ENCODE peak calls at places on chromosomes 1 and 21, in eight cellular contexts. One of them, this sample, is unnamed.

GRCh38 chr1:36372617-36373016 is 13.1 kb downstream of the STK40 start:
- DNase-seq in GM23338: peak; percentile 58
- DNase-seq in HCT116: no peak
- DNase-seq in K562: peak; percentile 40
- DNase-seq in HepG2: no peak
- DNase-seq in GM12878: no peak
- DNase-seq in H1: no peak
- DNase-seq in endothelial cell of umbilical vein: no peak
- DNase-seq in this sample: no peak

GRCh38 chr1:157580179-157580827 is 17.6 kb downstream of the FCRL4 start:
- DNase-seq in GM23338: peak; percentile 90
- DNase-seq in HCT116: peak; percentile 71
- DNase-seq in K562: peak; percentile 62
- DNase-seq in HepG2: peak; percentile 63
- DNase-seq in GM12878: peak; percentile 53
- DNase-seq in H1: peak; percentile 53
- DNase-seq in endothelial cell of umbilical vein: peak; percentile 70
- DNase-seq in this sample: peak; percentile 16

GRCh38 chr1:213122514-213122929 is 71.5 kb downstream of the RPS6KC1 start:
- DNase-seq in GM23338: peak; percentile 71
- DNase-seq in HCT116: peak; percentile 55
- DNase-seq in K562: peak; percentile 20
- DNase-seq in HepG2: peak; percentile 48
- DNase-seq in GM12878: no peak
- DNase-seq in H1: no peak
- DNase-seq in endothelial cell of umbilical vein: peak; percentile 66
- DNase-seq in this sample: peak; percentile 57

GRCh38 chr21:44800103-44800502 is 1.5 kb downstream of the UBE2G2 start:
- DNase-seq in GM23338: peak; percentile 67
- DNase-seq in HCT116: no peak
- DNase-seq in K562: no peak
- DNase-seq in HepG2: peak; percentile 63
- DNase-seq in GM12878: no peak
- DNase-seq in H1: no peak
- DNase-seq in endothelial cell of umbilical vein: peak; percentile 43
- DNase-seq in this sample: peak; percentile 48

GRCh38 chr21:39381009-39381408 is 32.1 kb upstream of the HMGN1 start:
- DNase-seq in GM23338: no peak
- DNase-seq in HCT116: no peak
- DNase-seq in K562: no peak
- DNase-seq in HepG2: no peak
- DNase-seq in GM12878: no peak
- DNase-seq in H1: no peak
- DNase-seq in endothelial cell of umbilical vein: no peak
- DNase-seq in this sample: no peak

GRCh38 chr1:226626577-226626956 is 78.0 kb downstream of the STUM start:
- DNase-seq in GM23338: peak; percentile 80
- DNase-seq in HCT116: peak; percentile 51
- DNase-seq in K562: peak; percentile 88
- DNase-seq in HepG2: peak; percentile 27
- DNase-seq in GM12878: peak; percentile 27
- DNase-seq in H1: peak; percentile 91
- DNase-seq in endothelial cell of umbilical vein: peak; percentile 66
- DNase-seq in this sample: peak; percentile 14

GRCh38 chr1:226643167-226643566 is 94.6 kb downstream of the STUM start:
- DNase-seq in GM23338: no peak
- DNase-seq in HCT116: peak; percentile 34
- DNase-seq in K562: peak; percentile 81
- DNase-seq in HepG2: no peak
- DNase-seq in GM12878: peak; percentile 33
- DNase-seq in H1: no peak
- DNase-seq in endothelial cell of umbilical vein: no peak
- DNase-seq in this sample: no peak

GRCh38 chr1:203127672-203128611 is at the start of gene ADORA1:
- DNase-seq in GM23338: peak; percentile 94
- DNase-seq in HCT116: peak; percentile 10
- DNase-seq in K562: no peak
- DNase-seq in HepG2: peak; percentile 35
- DNase-seq in GM12878: no peak
- DNase-seq in H1: peak; percentile 82
- DNase-seq in endothelial cell of umbilical vein: no peak
- DNase-seq in this sample: no peak

GRCh38 chr1:166839600-166840308 is 479 bp downstream of the POGK start:
- DNase-seq in GM23338: peak; percentile 68
- DNase-seq in HCT116: no peak
- DNase-seq in K562: peak; percentile 75
- DNase-seq in HepG2: peak; percentile 17
- DNase-seq in GM12878: no peak
- DNase-seq in H1: peak; percentile 74
- DNase-seq in endothelial cell of umbilical vein: peak; percentile 36
- DNase-seq in this sample: no peak

GRCh38 chr1:5891736-5892135 is 100.5 kb downstream of the NPHP4 start:
- DNase-seq in GM23338: no peak
- DNase-seq in HCT116: no peak
- DNase-seq in K562: no peak
- DNase-seq in HepG2: no peak
- DNase-seq in GM12878: no peak
- DNase-seq in H1: no peak
- DNase-seq in endothelial cell of umbilical vein: no peak
- DNase-seq in this sample: no peak

GRCh38 chr1:180611016-180611930 is 20.5 kb upstream of the XPR1 start:
- DNase-seq in GM23338: no peak
- DNase-seq in HCT116: no peak
- DNase-seq in K562: peak; percentile 79
- DNase-seq in HepG2: no peak
- DNase-seq in GM12878: no peak
- DNase-seq in H1: no peak
- DNase-seq in endothelial cell of umbilical vein: peak; percentile 14
- DNase-seq in this sample: no peak

GRCh38 chr1:232290570-232290969 is 339.4 kb downstream of the SIPA1L2 start:
- DNase-seq in GM23338: no peak
- DNase-seq in HCT116: no peak
- DNase-seq in K562: no peak
- DNase-seq in HepG2: no peak
- DNase-seq in GM12878: no peak
- DNase-seq in H1: no peak
- DNase-seq in endothelial cell of umbilical vein: no peak
- DNase-seq in this sample: no peak

GRCh38 chr1:116415699-116416533 is 42.9 kb downstream of the ATP1A1 start:
- DNase-seq in GM23338: peak; percentile 69
- DNase-seq in HCT116: no peak
- DNase-seq in K562: peak; percentile 90
- DNase-seq in HepG2: peak; percentile 86
- DNase-seq in GM12878: no peak
- DNase-seq in H1: no peak
- DNase-seq in endothelial cell of umbilical vein: no peak
- DNase-seq in this sample: no peak

GRCh38 chr1:159712080-159712479 is 2.3 kb downstream of the CRP start:
- DNase-seq in GM23338: no peak
- DNase-seq in HCT116: no peak
- DNase-seq in K562: no peak
- DNase-seq in HepG2: no peak
- DNase-seq in GM12878: no peak
- DNase-seq in H1: no peak
- DNase-seq in endothelial cell of umbilical vein: no peak
- DNase-seq in this sample: no peak

GRCh38 chr1:97630968-97631367 is 289.9 kb downstream of the DPYD start:
- DNase-seq in GM23338: no peak
- DNase-seq in HCT116: no peak
- DNase-seq in K562: no peak
- DNase-seq in HepG2: no peak
- DNase-seq in GM12878: no peak
- DNase-seq in H1: no peak
- DNase-seq in endothelial cell of umbilical vein: peak; percentile 71
- DNase-seq in this sample: no peak

GRCh38 chr1:224704409-224704735 is 88.3 kb downstream of the CNIH3 start:
- DNase-seq in GM23338: no peak
- DNase-seq in HCT116: no peak
- DNase-seq in K562: no peak
- DNase-seq in HepG2: no peak
- DNase-seq in GM12878: no peak
- DNase-seq in H1: no peak
- DNase-seq in endothelial cell of umbilical vein: no peak
- DNase-seq in this sample: no peak

GRCh38 chr1:224700915-224701531 is 84.9 kb downstream of the CNIH3 start:
- DNase-seq in GM23338: peak; percentile 88
- DNase-seq in HCT116: peak; percentile 24
- DNase-seq in K562: peak; percentile 72
- DNase-seq in HepG2: peak; percentile 19
- DNase-seq in GM12878: peak; percentile 9
- DNase-seq in H1: peak; percentile 66
- DNase-seq in endothelial cell of umbilical vein: no peak
- DNase-seq in this sample: no peak

GRCh38 chr1:224703702-224704408 is 87.7 kb downstream of the CNIH3 start:
- DNase-seq in GM23338: no peak
- DNase-seq in HCT116: no peak
- DNase-seq in K562: no peak
- DNase-seq in HepG2: no peak
- DNase-seq in GM12878: no peak
- DNase-seq in H1: no peak
- DNase-seq in endothelial cell of umbilical vein: no peak
- DNase-seq in this sample: no peak

GRCh38 chr1:224707849-224708725 is 92.0 kb downstream of the CNIH3 start:
- DNase-seq in GM23338: no peak
- DNase-seq in HCT116: no peak
- DNase-seq in K562: no peak
- DNase-seq in HepG2: no peak
- DNase-seq in GM12878: no peak
- DNase-seq in H1: no peak
- DNase-seq in endothelial cell of umbilical vein: no peak
- DNase-seq in this sample: no peak

DNA sequence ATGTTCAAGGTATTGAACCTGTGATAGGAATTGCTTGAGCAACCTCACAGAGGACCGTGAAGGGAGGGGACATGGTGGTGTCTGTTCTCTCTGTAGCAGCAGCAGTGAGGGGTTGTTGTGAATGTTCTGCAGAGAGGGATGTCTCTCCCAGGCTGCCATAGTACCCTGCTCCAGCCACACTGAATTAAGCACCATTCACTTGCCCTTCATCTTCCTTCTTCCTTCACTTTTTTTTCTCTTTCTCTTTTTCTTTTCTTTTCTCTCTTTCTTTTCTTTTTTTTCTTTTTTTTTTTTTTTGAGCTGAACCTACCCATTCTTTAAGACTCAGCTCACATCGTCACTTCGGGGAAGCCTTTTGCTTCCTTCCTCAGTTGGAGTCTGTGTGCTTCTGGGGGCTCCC is 89.5 kb downstream of the CNIH3 start:
- DNase-seq in GM23338: no peak
- DNase-seq in HCT116: no peak
- DNase-seq in K562: no peak
- DNase-seq in HepG2: no peak
- DNase-seq in GM12878: no peak
- DNase-seq in H1: no peak
- DNase-seq in endothelial cell of umbilical vein: no peak
- DNase-seq in this sample: no peak
- TF ChIP-seq POLR2AphosphoS5 in GM23338: no peak
- TF ChIP-seq POLR2AphosphoS5 in HCT116: no peak
- TF ChIP-seq POLR2AphosphoS5 in K562: no peak
- TF ChIP-seq POLR2AphosphoS5 in HepG2: no peak
- TF ChIP-seq POLR2AphosphoS5 in GM12878: no peak
- TF ChIP-seq POLR2AphosphoS5 in H1: no peak
- TF ChIP-seq POLR2AphosphoS5 in endothelial cell of umbilical vein: no peak
- TF ChIP-seq POLR2AphosphoS5 in this sample: no peak

GRCh38 chr1:236141447-236142357 is 637 bp upstream of the GPR137B start:
- DNase-seq in GM23338: peak; percentile 83
- DNase-seq in HCT116: no peak
- DNase-seq in K562: no peak
- DNase-seq in HepG2: no peak
- DNase-seq in GM12878: no peak
- DNase-seq in H1: peak; percentile 71
- DNase-seq in endothelial cell of umbilical vein: peak; percentile 62
- DNase-seq in this sample: no peak
- TF ChIP-seq EZH2 in GM23338: no peak
- TF ChIP-seq EZH2 in HCT116: no peak
- TF ChIP-seq EZH2 in K562: no peak
- TF ChIP-seq EZH2 in HepG2: no peak
- TF ChIP-seq EZH2 in GM12878: no peak
- TF ChIP-seq EZH2 in H1: peak; percentile 65
- TF ChIP-seq EZH2 in endothelial cell of umbilical vein: no peak
- TF ChIP-seq EZH2 in this sample: no peak

GRCh38 chr1:80846966-80847365 is 953.8 kb upstream of the ADGRL2 start:
- DNase-seq in GM23338: no peak
- DNase-seq in HCT116: no peak
- DNase-seq in K562: no peak
- DNase-seq in HepG2: no peak
- DNase-seq in GM12878: no peak
- DNase-seq in H1: no peak
- DNase-seq in endothelial cell of umbilical vein: no peak
- DNase-seq in this sample: no peak
- H3K4me3 ChIP-seq in GM23338: no peak overlapping the region
- H3K4me3 ChIP-seq in HCT116: no peak overlapping the region
- H3K4me3 ChIP-seq in K562: no peak overlapping the region
- H3K4me3 ChIP-seq in HepG2: no peak overlapping the region
- H3K4me3 ChIP-seq in GM12878: no peak overlapping the region
- H3K4me3 ChIP-seq in H1: no peak overlapping the region
- H3K4me3 ChIP-seq in endothelial cell of umbilical vein: no peak overlapping the region
- H3K4me3 ChIP-seq in this sample: no peak overlapping the region

GRCh38 chr21:24411429-24411828 is 1195.9 kb downstream of the MRPL39 start:
- DNase-seq in GM23338: no peak
- DNase-seq in HCT116: no peak
- DNase-seq in K562: no peak
- DNase-seq in HepG2: no peak
- DNase-seq in GM12878: no peak
- DNase-seq in H1: no peak
- DNase-seq in endothelial cell of umbilical vein: no peak
- DNase-seq in this sample: no peak
- TF ChIP-seq POLR2AphosphoS5 in GM23338: no peak
- TF ChIP-seq POLR2AphosphoS5 in HCT116: no peak
- TF ChIP-seq POLR2AphosphoS5 in K562: no peak
- TF ChIP-seq POLR2AphosphoS5 in HepG2: no peak
- TF ChIP-seq POLR2AphosphoS5 in GM12878: no peak
- TF ChIP-seq POLR2AphosphoS5 in H1: no peak
- TF ChIP-seq POLR2AphosphoS5 in endothelial cell of umbilical vein: no peak
- TF ChIP-seq POLR2AphosphoS5 in this sample: no peak

DNA sequence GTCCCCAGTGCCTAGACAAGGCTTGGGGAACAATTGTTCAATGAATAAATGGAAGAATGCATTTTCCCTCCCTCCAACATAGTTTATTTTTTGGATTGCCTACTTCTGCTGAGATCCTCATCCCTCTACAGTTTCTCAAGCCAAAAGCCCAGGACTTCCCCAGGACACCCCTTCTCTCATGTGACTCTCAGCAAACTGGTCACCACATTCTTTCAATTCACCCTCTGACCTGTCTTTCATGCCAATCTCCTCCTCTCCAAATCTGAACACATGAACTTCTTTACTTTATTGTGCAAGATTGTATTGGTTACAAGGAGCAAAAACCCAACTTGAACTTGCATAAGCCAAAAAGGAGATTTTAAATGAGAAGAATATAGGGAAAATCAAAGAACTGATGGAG is 103.2 kb upstream of the JUN start:
- DNase-seq in GM23338: no peak
- DNase-seq in HCT116: no peak
- DNase-seq in K562: no peak
- DNase-seq in HepG2: no peak
- DNase-seq in GM12878: no peak
- DNase-seq in H1: no peak
- DNase-seq in endothelial cell of umbilical vein: no peak
- DNase-seq in this sample: no peak
- TF ChIP-seq EZH2 in GM23338: no peak
- TF ChIP-seq EZH2 in HCT116: no peak
- TF ChIP-seq EZH2 in K562: no peak
- TF ChIP-seq EZH2 in HepG2: no peak
- TF ChIP-seq EZH2 in GM12878: no peak
- TF ChIP-seq EZH2 in H1: no peak
- TF ChIP-seq EZH2 in endothelial cell of umbilical vein: no peak
- TF ChIP-seq EZH2 in this sample: no peak

This sample was measured in SK-N-MC.